ENCODE peak calls at places on chromosomes 4 and X, in four cellular contexts. P, T, S and A are unnamed samples.

GRCh38 chr4:113290666-113291065 is 241.2 kb downstream of the ANK2 start:
- DNase-seq in P (no peak), S (no peak), T (no peak), A (no peak)

GRCh38 chr4:166989886-166990285 is 244.4 kb downstream of the SPOCK3 start:
- DNase-seq in T (no peak), S (no peak), P (no peak), A (no peak)

GRCh38 chr4:186624951-186625350 is 69.6 kb upstream of the MTNR1A start:
- DNase-seq in S (no peak), T (no peak), P (no peak), A (no peak)

GRCh38 chrX:112513154-112513553 is 166.6 kb downstream of the LHFPL1 start:
- DNase-seq in P (no peak), T (no peak), S (no peak), A (no peak)

GRCh38 chr4:15349965-15350364 is 77.9 kb upstream of the C1QTNF7 start:
- DNase-seq in T (no peak), P (no peak), S (no peak), A (no peak)

GRCh38 chrX:31658360-31658759 is 586.5 kb upstream of the FTHL17 start:
- DNase-seq in T (no peak), P (peak), S (no peak), A (no peak)

GRCh38 chrX:66914082-66914481 is 275.2 kb upstream of the EDA2R start:
- DNase-seq in P (no peak), T (no peak), S (peak), A (no peak)

GRCh38 chr4:100738388-100739165 is 220.8 kb upstream of the EMCN start:
- DNase-seq in S (no peak), T (peak), P (no peak), A (no peak)

GRCh38 chr4:101014417-101014816 is 332.9 kb downstream of the PPP3CA start:
- DNase-seq in S (no peak), P (no peak), T (no peak), A (no peak)

GRCh38 chrX:17597836-17598434 is 139.4 kb upstream of the SCML1 start:
- DNase-seq in P (no peak), T (peak), S (no peak), A (peak)

GRCh38 chr4:185390941-185391340 is 4.8 kb downstream of the LRP2BP start:
- DNase-seq in S (no peak), T (no peak), P (no peak), A (no peak)

GRCh38 chr4:152014280-152014679 is 253.5 kb upstream of the GATB start:
- DNase-seq in T (no peak), P (no peak), S (no peak), A (no peak)